ENCODE peak calls at places on chromosome 18, in six cellular contexts. M is breast epithelium, K is Peyer's patch, G is heart left ventricle, C is ovary, R is gastrocnemius medialis. F is an unnamed sample.
A peak's percentile ranks its signal among the peaks of the same experiment; 100 is the strongest.

GRCh38 chr18:12839526-12840196 is 44.4 kb downstream of the PTPN2 start:
- DNase-seq in M (no peak), K (no peak), G (no peak), C (no peak), R (no peak), F (no peak)

GRCh38 chr18:71902482-71902881 is 641.7 kb downstream of the CBLN2 start:
- DNase-seq in M (no peak), K (no peak), G (no peak), C (no peak), R (no peak), F (no peak)

GRCh38 chr18:10040287-10041011 is 126.6 kb downstream of the VAPA start:
- DNase-seq in M (no peak), K (no peak), G (no peak), C (no peak), R (no peak), F (no peak)

GRCh38 chr18:56869189-56869777 is 218.1 kb downstream of the WDR7 start:
- DNase-seq in M (no peak), K (no peak), G (no peak), C (no peak), R (no peak), F (no peak)

GRCh38 chr18:22332590-22332989 is 85.1 kb downstream of the CTAGE1 start:
- DNase-seq in M (no peak), K (no peak), G (no peak), C (no peak), R (no peak), F (no peak)

GRCh38 chr18:77068321-77068841 is 64.2 kb downstream of the MBP start:
- DNase-seq in M (no peak), K (no peak), G (no peak), C (no peak), R (no peak), F (no peak)

GRCh38 chr18:42341423-42341822 is 386.4 kb downstream of the PIK3C3 start:
- DNase-seq in M (no peak), K (no peak), G (no peak), C (no peak), R (no peak), F (no peak)

GRCh38 chr18:12296087-12296403 is 12.0 kb upstream of the TUBB6 start:
- DNase-seq in M (no peak), K (no peak), G (no peak), C (no peak), R (no peak), F (no peak)

GRCh38 chr18:44685296-44685695 is 4.6 kb downstream of the SETBP1 start:
- DNase-seq in M (no peak), K (no peak), G (no peak), C (no peak), R (no peak), F (no peak)

GRCh38 chr18:32337821-32338220 is 132.9 kb downstream of the GAREM1 start:
- DNase-seq in M (no peak), K (no peak), G (no peak), C (no peak), R (no peak), F (no peak)

GRCh38 chr18:6414723-6415362 is at the start of gene L3MBTL4:
- DNase-seq in M (no peak), K (peak; percentile 78), G (no peak), C (peak; percentile 76), R (no peak), F (peak; percentile 24)

GRCh38 chr18:58373486-58373885 is 255.4 kb downstream of the ALPK2 start:
- DNase-seq in M (no peak), K (no peak), G (no peak), C (no peak), R (no peak), F (no peak)

GRCh38 chr18:57951999-57952774 is 91.8 kb upstream of the NEDD4L start:
- DNase-seq in M (no peak), K (no peak), G (no peak), C (no peak), R (no peak), F (no peak)

GRCh38 chr18:80067321-80067720 is 33.1 kb downstream of the RBFA start:
- DNase-seq in M (no peak), K (no peak), G (no peak), C (no peak), R (no peak), F (no peak)

GRCh38 chr18:37314534-37314933 is 251.1 kb downstream of the CELF4 start:
- DNase-seq in M (no peak), K (no peak), G (no peak), C (no peak), R (no peak), F (no peak)

GRCh38 chr18:34809697-34810096 is 99.6 kb downstream of the DTNA start:
- DNase-seq in M (no peak), K (peak; percentile 48), G (peak; percentile 30), C (peak; percentile 71), R (no peak), F (no peak)

GRCh38 chr18:66873899-66874298 is 270.0 kb upstream of the CDH19 start:
- DNase-seq in M (no peak), K (no peak), G (no peak), C (no peak), R (no peak), F (no peak)

GRCh38 chr18:63099026-63099840 is 220.3 kb downstream of the BCL2 start:
- DNase-seq in M (no peak), K (peak; percentile 62), G (no peak), C (no peak), R (no peak), F (no peak)

GRCh38 chr18:63101811-63102210 is 217.8 kb downstream of the BCL2 start:
- DNase-seq in M (no peak), K (no peak), G (no peak), C (no peak), R (no peak), F (no peak)

GRCh38 chr18:63100626-63100900 is 219.0 kb downstream of the BCL2 start:
- DNase-seq in M (no peak), K (no peak), G (no peak), C (no peak), R (no peak), F (no peak)

GRCh38 chr18:63098014-63098981 is 221.3 kb downstream of the BCL2 start:
- DNase-seq in M (no peak), K (no peak), G (no peak), C (no peak), R (no peak), F (no peak)

GRCh38 chr18:63099848-63100625 is 219.5 kb downstream of the BCL2 start:
- DNase-seq in M (no peak), K (peak; percentile 82), G (peak; percentile 90), C (no peak), R (peak; percentile 37), F (no peak)
- TF ChIP-seq POLR2A in M (no peak), K (peak; percentile 71), G (no peak), C (no peak), R (no peak), F (no peak)

DNA sequence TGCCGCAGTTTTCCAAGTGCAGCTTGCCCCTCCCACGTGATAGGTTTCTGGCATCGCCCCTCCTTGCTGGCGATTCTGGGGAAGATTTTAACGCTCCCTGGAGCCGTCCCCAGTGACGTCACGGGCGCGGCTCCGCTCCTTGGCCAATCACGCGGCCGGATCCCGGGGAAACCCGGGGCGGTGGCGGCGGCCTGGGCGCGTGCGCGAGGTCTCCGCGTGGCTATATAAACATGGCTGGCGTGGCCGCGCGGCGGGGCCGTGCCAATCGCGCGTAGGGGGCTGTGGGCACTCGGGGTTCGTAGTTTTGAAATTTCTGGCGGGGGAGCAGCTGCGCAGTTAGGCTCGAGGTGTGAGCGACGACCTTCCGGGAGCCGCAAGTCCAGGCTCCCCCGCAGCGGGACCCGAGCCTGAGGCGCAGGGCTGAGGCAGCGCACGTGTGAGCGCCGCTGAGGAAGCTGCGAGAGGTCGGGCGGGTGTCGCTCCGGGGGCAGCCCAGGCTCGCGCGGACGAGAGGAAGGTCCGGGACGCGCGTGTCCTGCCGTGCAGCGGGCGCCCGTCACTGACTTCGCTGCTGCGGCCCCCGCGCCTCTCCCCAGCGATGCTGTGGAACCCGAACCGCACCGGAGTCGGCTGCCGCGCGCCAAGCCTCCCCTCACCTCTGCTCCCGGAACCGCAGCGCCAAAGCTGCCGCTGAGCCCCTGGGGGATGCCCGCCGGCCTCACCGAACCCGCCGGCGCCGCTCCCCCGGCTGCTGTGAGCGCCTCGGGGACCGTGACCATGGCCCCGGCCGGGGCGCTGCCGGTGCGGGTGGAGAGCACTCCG is at the start of gene TAF4B:
- DNase-seq in M (peak; percentile 92), K (peak; percentile 92), G (peak; percentile 94), C (peak; percentile 97), R (peak; percentile 89), F (peak; percentile 79)
- TF ChIP-seq POLR2A in M (no peak), K (no peak), G (no peak), C (peak; percentile 57), R (peak; percentile 92), F (peak; percentile 71)

DNA sequence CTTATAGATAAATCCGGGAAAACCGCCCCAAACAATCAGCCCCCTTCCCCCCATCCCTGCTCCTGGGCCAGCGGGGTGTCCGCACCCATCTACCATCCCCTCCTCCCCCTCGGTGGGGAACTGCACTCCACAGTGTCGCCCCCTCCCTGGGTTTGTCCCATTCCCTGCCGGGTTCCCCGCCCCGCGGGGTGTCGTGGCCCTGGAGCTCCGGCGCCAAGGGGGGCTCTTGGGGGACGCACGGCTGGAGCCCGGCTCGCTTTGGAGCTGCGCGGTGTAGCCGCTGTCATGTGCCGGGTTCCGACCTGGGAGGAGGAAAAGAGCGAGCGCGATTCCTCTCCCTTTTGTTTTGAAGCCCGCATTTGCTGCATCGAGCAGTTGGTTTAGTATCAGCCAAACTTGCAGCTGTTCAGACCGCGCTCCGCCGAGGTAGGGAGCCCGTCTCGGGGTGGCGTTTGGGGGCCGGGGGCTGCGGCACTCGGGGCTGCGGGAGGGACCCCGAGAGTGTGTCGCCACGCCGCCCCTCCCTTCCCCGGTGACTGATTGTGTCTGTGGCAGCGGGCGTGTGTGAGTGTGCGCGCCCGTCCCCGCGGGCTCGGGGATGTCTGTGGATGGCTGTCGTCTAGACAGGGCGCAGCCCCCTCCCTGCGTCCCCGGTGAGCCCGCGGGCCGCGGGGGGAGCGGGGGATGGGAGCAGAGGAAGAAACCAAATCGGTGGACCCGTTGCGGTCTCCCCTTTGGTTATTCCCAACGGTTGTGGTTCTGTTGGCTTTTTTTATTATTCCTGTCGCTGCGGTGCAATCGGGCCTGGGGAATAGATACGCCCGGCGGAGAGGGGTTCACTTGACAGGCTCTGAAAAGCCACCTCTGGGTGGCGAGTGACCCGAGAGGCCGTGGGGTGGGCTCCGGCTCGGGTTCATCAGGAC is 836 bp downstream of the CTIF start:
- DNase-seq in M (peak; percentile 52), K (peak; percentile 62), G (peak; percentile 38), C (peak; percentile 67), R (peak; percentile 24), F (peak; percentile 33)
- TF ChIP-seq POLR2A in M (no peak), K (no peak), G (no peak), C (no peak), R (no peak), F (no peak)

DNA sequence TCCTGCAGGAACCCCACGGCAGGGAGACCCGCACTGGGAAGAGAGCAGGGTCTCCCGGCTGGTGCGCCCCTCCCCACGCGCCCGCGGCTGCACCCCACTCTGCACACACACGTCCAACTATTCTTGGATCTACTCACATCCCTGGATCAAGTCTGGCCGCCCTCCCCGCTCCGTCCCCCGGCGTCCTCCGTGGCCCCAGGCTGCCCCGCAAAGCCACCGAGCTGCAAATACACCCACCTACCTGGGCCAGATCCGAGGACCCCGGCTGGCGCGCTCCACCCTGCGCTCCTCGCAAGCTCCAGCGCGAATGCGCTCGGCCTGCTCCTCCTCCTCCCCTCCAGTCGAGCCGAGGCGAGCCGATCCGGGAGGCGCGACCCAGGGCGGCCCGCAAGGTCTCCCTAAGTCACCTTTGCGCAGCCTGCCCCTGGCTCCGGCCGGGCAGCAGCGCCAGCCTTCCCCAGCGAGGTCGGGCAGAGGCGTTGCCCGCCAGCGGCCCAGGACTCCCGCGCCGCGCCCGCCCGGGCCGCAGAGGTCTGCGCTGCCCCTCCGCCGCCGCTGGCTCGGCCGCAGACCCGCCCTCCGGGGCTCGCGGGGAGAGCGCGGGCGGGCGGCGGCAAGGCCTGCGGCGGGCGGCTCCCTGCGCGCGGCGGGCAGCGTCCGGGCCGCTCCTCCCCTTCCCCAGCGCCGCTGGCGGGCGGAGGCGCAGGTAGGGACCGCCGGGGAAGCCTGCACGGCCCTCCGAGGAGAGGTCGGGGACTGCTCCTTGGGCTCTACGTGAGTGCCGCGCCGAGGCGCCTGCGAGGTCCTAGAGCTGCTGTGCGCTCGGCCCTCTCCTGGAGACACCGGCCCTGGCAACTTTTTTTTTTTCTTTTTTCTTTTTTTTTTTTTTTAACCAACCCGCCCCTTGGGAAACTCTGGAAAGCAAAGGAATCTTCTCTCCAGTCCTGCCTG is 126.0 kb downstream of the OSBPL1A start:
- DNase-seq in M (peak; percentile 69), K (peak; percentile 88), G (peak; percentile 85), C (peak; percentile 74), R (peak; percentile 64), F (peak; percentile 44)
- TF ChIP-seq POLR2A in M (no peak), K (peak; percentile 65), G (peak; percentile 35), C (no peak), R (peak; percentile 44), F (no peak)